ENCODE peak calls at places on chromosomes 7 and 10, in six cellular contexts. O is A549; K is kidney glomerular epithelial cell; D is omental fat pad; T is naive thymus-derived CD4-positive, alpha-beta T cell; U is NCI-H1092. R is an unnamed sample.

GRCh38 chr7:70135656-70136055 is 537.4 kb downstream of the AUTS2 start:
- DNase-seq in O (no peak), D (no peak), U (no peak), T (no peak), K (no peak), R (peak; percentile 77)

GRCh38 chr10:100186253-100186780 is 488 bp upstream of the ERLIN1 start:
- DNase-seq in D (peak; percentile 32), K (peak; percentile 84), U (no peak), T (no peak), O (peak; percentile 53), R (peak; percentile 45)

GRCh38 chr10:21593986-21594385 is 60.0 kb downstream of the MLLT10 start:
- DNase-seq in O (no peak), K (no peak), T (no peak), U (no peak), D (no peak), R (no peak)

GRCh38 chr10:98212204-98212603 is 55.8 kb downstream of the LOXL4 start:
- DNase-seq in T (no peak), O (no peak), U (no peak), D (no peak), K (no peak), R (no peak)

GRCh38 chr7:26372738-26373137 is 81.1 kb downstream of the SNX10 start:
- DNase-seq in D (no peak), T (no peak), K (no peak), U (no peak), O (no peak), R (no peak)

GRCh38 chr10:124539935-124540641 is 78.5 kb downstream of the LHPP start:
- DNase-seq in D (peak; percentile 32), U (peak; percentile 16), O (peak; percentile 28), K (no peak), T (peak; percentile 61), R (no peak)

GRCh38 chr10:97534746-97535367 is 36.1 kb downstream of the UBTD1 start:
- DNase-seq in K (no peak), U (no peak), O (peak; percentile 61), D (no peak), T (no peak), R (no peak)

GRCh38 chr10:14380746-14381145 is 50.0 kb upstream of the FRMD4A start:
- DNase-seq in K (peak; percentile 90), T (no peak), D (no peak), O (no peak), U (no peak), R (no peak)

GRCh38 chr10:77531441-77532001 is 106.1 kb downstream of the KCNMA1 start:
- DNase-seq in O (peak; percentile 82), D (no peak), T (no peak), K (peak; percentile 38), U (no peak), R (no peak)

GRCh38 chr10:80968903-80969302 is 431.2 kb downstream of the SH2D4B start:
- DNase-seq in T (no peak), D (no peak), K (no peak), O (no peak), U (no peak), R (no peak)

GRCh38 chr10:114043532-114044250 is at the start of gene ADRB1:
- DNase-seq in T (no peak), K (peak; percentile 27), D (no peak), O (peak; percentile 88), U (peak; percentile 40), R (peak; percentile 71)

GRCh38 chr10:60611291-60611747 is 167.0 kb upstream of the CDK1 start:
- DNase-seq in T (no peak), D (no peak), K (peak; percentile 81), U (no peak), O (peak; percentile 21), R (no peak)

GRCh38 chr7:32658034-32658944 is 163.0 kb downstream of the AVL9 start:
- DNase-seq in U (no peak), T (no peak), K (peak; percentile 36), D (no peak), O (peak; percentile 90), R (no peak)

GRCh38 chr7:45698527-45699309 is 124.5 kb downstream of the ADCY1 start:
- DNase-seq in K (no peak), U (no peak), T (no peak), O (no peak), D (no peak), R (no peak)

GRCh38 chr7:105637755-105638154 is 56.5 kb upstream of the EFCAB10 start:
- DNase-seq in T (no peak), O (no peak), U (peak; percentile 16), D (no peak), K (no peak), R (no peak)

GRCh38 chr10:120415709-120416330 is 41.2 kb upstream of the PLPP4 start:
- DNase-seq in O (no peak), D (no peak), K (peak; percentile 96), U (no peak), T (no peak), R (no peak)

GRCh38 chr7:23022831-23023230 is 8.9 kb upstream of the HYCC1 start:
- DNase-seq in T (no peak), D (no peak), K (no peak), O (no peak), U (no peak), R (no peak)

GRCh38 chr10:79346012-79346340 is 1.3 kb upstream of the PPIF start:
- DNase-seq in O (no peak), T (no peak), K (no peak), U (no peak), D (no peak), R (no peak)

GRCh38 chr10:117189557-117189956 is 7.7 kb upstream of the KCNK18 start:
- DNase-seq in D (no peak), O (no peak), U (no peak), T (no peak), K (no peak), R (no peak)

GRCh38 chr10:25356609-25357008 is 181.8 kb downstream of the GPR158 start:
- DNase-seq in O (no peak), U (no peak), T (no peak), D (no peak), K (no peak), R (no peak)

GRCh38 chr7:156791241-156791640 is 101.7 kb downstream of the LMBR1 start:
- DNase-seq in U (no peak), O (no peak), D (no peak), T (no peak), K (no peak), R (no peak)

GRCh38 chr10:16816830-16817124 is 447 bp downstream of the RSU1 start:
- DNase-seq in K (peak; percentile 28), D (no peak), O (no peak), U (no peak), T (no peak), R (no peak)

GRCh38 chr7:36965625-36966024 is 241.3 kb upstream of the AOAH start:
- DNase-seq in D (no peak), U (no peak), T (no peak), K (no peak), O (no peak), R (no peak)

GRCh38 chr10:119441151-119441821 is 101.2 kb downstream of the RGS10 start:
- DNase-seq in U (no peak), T (no peak), O (no peak), K (no peak), D (no peak), R (no peak)

GRCh38 chr7:17099083-17099973 is 199.1 kb upstream of the AHR start:
- DNase-seq in T (no peak), O (peak; percentile 93), K (no peak), U (no peak), D (no peak), R (no peak)

GRCh38 chr10:99976886-99977391 is 32.8 kb downstream of the DNMBP start:
- DNase-seq in D (no peak), U (no peak), K (peak; percentile 89), T (no peak), O (peak; percentile 82), R (peak; percentile 73)

GRCh38 chr10:31770307-31770902 is 158.2 kb downstream of the ARHGAP12 start:
- DNase-seq in D (no peak), T (peak; percentile 61), U (no peak), K (no peak), O (no peak), R (no peak)

GRCh38 chr7:42471573-42472174 is 234.7 kb upstream of the GLI3 start:
- DNase-seq in T (no peak), D (no peak), O (no peak), U (no peak), K (no peak), R (no peak)

GRCh38 chr7:129875745-129876411 is 76.9 kb downstream of the UBE2H start:
- DNase-seq in D (no peak), T (no peak), O (peak; percentile 30), K (no peak), U (no peak), R (no peak)

GRCh38 chr10:71725998-71726672 is 6.6 kb upstream of the C10orf105 start:
- DNase-seq in T (no peak), U (no peak), K (no peak), D (no peak), O (peak; percentile 55), R (no peak)

GRCh38 chr7:153382591-153383225 is 623.2 kb downstream of the ACTR3B start:
- DNase-seq in U (no peak), D (no peak), K (no peak), O (no peak), T (no peak), R (no peak)

GRCh38 chr7:88344271-88344670 is 37.6 kb upstream of the STEAP4 start:
- DNase-seq in K (no peak), D (no peak), O (no peak), U (no peak), T (no peak), R (no peak)

GRCh38 chr7:67413670-67414069 is 417.0 kb downstream of the TYW1 start:
- DNase-seq in U (peak; percentile 91), O (no peak), T (no peak), D (no peak), K (no peak), R (no peak)

GRCh38 chr10:2019281-2019680 is 282.0 kb upstream of the ADARB2 start:
- DNase-seq in U (no peak), D (no peak), K (no peak), O (no peak), T (no peak), R (no peak)

GRCh38 chr10:68137174-68137573 is 27.9 kb downstream of the MYPN start:
- DNase-seq in O (no peak), T (no peak), D (no peak), U (no peak), K (no peak), R (no peak)

GRCh38 chr7:114293289-114294012 is 121.2 kb upstream of the FOXP2 start:
- DNase-seq in O (no peak), U (no peak), T (no peak), K (peak; percentile 78), D (no peak), R (no peak)

GRCh38 chr7:130505753-130506152 is 13.9 kb downstream of the MEST start:
- DNase-seq in U (no peak), K (no peak), O (no peak), D (no peak), T (no peak), R (no peak)

GRCh38 chr10:132861116-132861691 is 75.3 kb upstream of the NKX6-2 start:
- DNase-seq in D (no peak), O (no peak), K (no peak), T (no peak), U (no peak), R (no peak)

R was measured in DMS 273 treated with DMSO at 0.1 percent for 48 hours.